ENCODE peak calls at places on chromosomes 6 and 20, in nine cellular contexts. L, I, S, W, U, F, Y, V and J are unnamed samples.

GRCh38 chr6:3356056-3356823 is 97.5 kb downstream of the PSMG4 start:
- DNase-seq in Y (peak; percentile 75), L (peak; percentile 70), U (peak; percentile 91), W (peak; percentile 76), I (peak; percentile 56), V (peak; percentile 75), S (peak; percentile 68), F (no peak), J (peak; percentile 29)

GRCh38 chr20:31595654-31596411 is 9.3 kb upstream of the ID1 start:
- DNase-seq in V (peak; percentile 99), Y (peak; percentile 16), S (peak; percentile 88), I (peak; percentile 89), W (peak; percentile 98), U (peak; percentile 87), L (no peak), F (no peak), J (no peak)

GRCh38 chr6:137493218-137494038 is 766 bp downstream of the OLIG3 start:
- DNase-seq in L (no peak), V (no peak), U (no peak), F (no peak), S (no peak), Y (no peak), I (no peak), W (no peak), J (no peak)

GRCh38 chr20:59723607-59724456 is 119.5 kb downstream of the PHACTR3 start:
- DNase-seq in S (no peak), V (no peak), Y (no peak), L (no peak), I (no peak), U (no peak), W (no peak), F (no peak), J (no peak)

GRCh38 chr20:63051186-63051860 is 44.6 kb upstream of the BHLHE23 start:
- DNase-seq in Y (no peak), W (no peak), V (no peak), I (no peak), S (no peak), U (peak; percentile 44), F (no peak), L (no peak), J (no peak)

GRCh38 chr20:1375515-1375914 is 17.3 kb downstream of the FKBP1A start:
- DNase-seq in Y (peak; percentile 47), W (no peak), F (peak; percentile 70), U (no peak), V (peak; percentile 79), S (no peak), L (no peak), I (no peak), J (no peak)

GRCh38 chr20:17897566-17898307 is 70.9 kb downstream of the SNX5 start:
- DNase-seq in Y (no peak), U (peak; percentile 40), L (no peak), F (no peak), V (no peak), W (no peak), I (no peak), S (no peak), J (no peak)

GRCh38 chr6:131602913-131603312 is 25.1 kb downstream of the MED23 start:
- DNase-seq in S (no peak), L (no peak), U (no peak), I (no peak), V (peak; percentile 87), W (no peak), F (peak; percentile 90), Y (no peak), J (no peak)

GRCh38 chr20:4189375-4189774 is 174.0 kb upstream of the RNF24 start:
- DNase-seq in I (no peak), F (no peak), L (no peak), U (peak; percentile 24), V (no peak), W (no peak), Y (no peak), S (no peak), J (no peak)

GRCh38 chr6:12585497-12585958 is 131.0 kb upstream of the PHACTR1 start:
- DNase-seq in F (no peak), W (no peak), V (no peak), Y (peak; percentile 96), I (peak; percentile 24), U (no peak), L (no peak), S (peak; percentile 43), J (no peak)

GRCh38 chr6:27720607-27721580 is 191.3 kb downstream of the OR2B2 start:
- DNase-seq in V (peak; percentile 28), I (no peak), F (peak; percentile 86), S (no peak), W (no peak), L (no peak), Y (peak; percentile 29), U (no peak), J (no peak)

GRCh38 chr6:85395746-85396145 is 54.1 kb upstream of the NT5E start:
- DNase-seq in W (no peak), F (no peak), S (no peak), I (no peak), Y (no peak), L (no peak), V (no peak), U (no peak), J (no peak)

GRCh38 chr6:122726649-122727048 is 52.9 kb upstream of the FABP7 start:
- DNase-seq in L (no peak), F (peak; percentile 18), W (no peak), U (no peak), Y (peak; percentile 12), V (peak; percentile 45), S (no peak), I (no peak), J (no peak)

GRCh38 chr20:7195704-7196103 is 428.2 kb downstream of the BMP2 start:
- DNase-seq in L (no peak), W (no peak), I (no peak), F (peak; percentile 85), S (no peak), U (no peak), V (peak; percentile 30), Y (peak; percentile 83), J (no peak)

GRCh38 chr6:170108890-170109587 is 181.8 kb downstream of the DLL1 start:
- DNase-seq in S (peak; percentile 5), I (peak; percentile 2), F (no peak), V (no peak), L (no peak), W (peak; percentile 27), Y (no peak), U (peak; percentile 35), J (no peak)

GRCh38 chr20:22576273-22576672 is 8.1 kb downstream of the FOXA2 start:
- DNase-seq in U (no peak), L (no peak), W (no peak), Y (no peak), I (no peak), S (no peak), V (no peak), F (no peak), J (no peak)

GRCh38 chr20:30921286-30922071 is 336.0 kb upstream of the DEFB115 start:
- DNase-seq in S (no peak), V (no peak), Y (no peak), U (no peak), I (no peak), W (no peak), F (no peak), L (no peak), J (no peak)

GRCh38 chr6:16405349-16405865 is 167.0 kb downstream of the GMPR start:
- DNase-seq in W (no peak), F (no peak), L (no peak), U (no peak), I (no peak), Y (no peak), V (no peak), S (no peak), J (no peak)

GRCh38 chr6:2534406-2535139 is 216.1 kb downstream of the MYLK4 start:
- DNase-seq in S (no peak), W (no peak), F (no peak), V (peak; percentile 54), Y (peak; percentile 38), U (no peak), L (no peak), I (no peak), J (no peak)

GRCh38 chr6:77633993-77634392 is 18.8 kb upstream of the MEI4 start:
- DNase-seq in F (peak; percentile 70), Y (no peak), L (no peak), U (no peak), V (no peak), I (no peak), S (no peak), W (no peak), J (no peak)

GRCh38 chr20:20411382-20411781 is 43.5 kb downstream of the INSM1 start:
- DNase-seq in Y (no peak), U (no peak), S (no peak), F (no peak), I (no peak), W (no peak), V (no peak), L (no peak), J (no peak)
- H3K36me3 ChIP-seq in Y (peaks cover 3% of the 10 kb centered on the region), U (peaks cover 3% of the 10 kb centered on the region), S (no peaks in the 10 kb centered on the region), F (no peaks in the 10 kb centered on the region), I (no peaks in the 10 kb centered on the region), W (no peaks in the 10 kb centered on the region), V (no peaks in the 10 kb centered on the region), L (no peaks in the 10 kb centered on the region), J (no peaks in the 10 kb centered on the region)

DNA sequence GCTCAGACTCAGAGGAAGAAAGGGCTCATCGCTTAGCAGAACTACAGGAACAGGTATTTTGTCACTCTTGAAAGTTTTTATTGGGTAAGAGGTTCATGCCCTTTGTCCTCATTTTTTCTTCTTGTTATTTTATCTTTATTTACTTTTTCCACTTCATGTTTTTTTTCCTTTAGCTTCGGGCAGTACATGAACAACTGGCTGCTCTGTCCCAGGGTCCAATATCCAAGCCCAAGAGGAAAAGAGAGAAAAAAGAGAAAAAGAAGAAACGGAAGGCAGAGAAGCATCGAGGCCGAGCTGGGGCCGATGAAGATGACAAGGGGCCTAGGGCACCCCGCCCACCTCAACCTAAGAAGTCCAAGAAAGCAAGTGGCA is 9.5 kb downstream of the BRD2 start:
- DNase-seq in L (no peak), W (no peak), I (no peak), Y (no peak), S (no peak), V (no peak), U (no peak), F (no peak), J (no peak)
- H3K36me3 ChIP-seq in L (peaks cover 81% of the 10 kb centered on the region), W (peaks cover 100% of the 10 kb centered on the region), I (peaks cover 92% of the 10 kb centered on the region), Y (peaks cover 58% of the 10 kb centered on the region), S (peaks cover 85% of the 10 kb centered on the region), V (peaks cover 43% of the 10 kb centered on the region), U (peaks cover 83% of the 10 kb centered on the region), F (peaks cover 92% of the 10 kb centered on the region), J (peaks cover 54% of the 10 kb centered on the region)

DNA sequence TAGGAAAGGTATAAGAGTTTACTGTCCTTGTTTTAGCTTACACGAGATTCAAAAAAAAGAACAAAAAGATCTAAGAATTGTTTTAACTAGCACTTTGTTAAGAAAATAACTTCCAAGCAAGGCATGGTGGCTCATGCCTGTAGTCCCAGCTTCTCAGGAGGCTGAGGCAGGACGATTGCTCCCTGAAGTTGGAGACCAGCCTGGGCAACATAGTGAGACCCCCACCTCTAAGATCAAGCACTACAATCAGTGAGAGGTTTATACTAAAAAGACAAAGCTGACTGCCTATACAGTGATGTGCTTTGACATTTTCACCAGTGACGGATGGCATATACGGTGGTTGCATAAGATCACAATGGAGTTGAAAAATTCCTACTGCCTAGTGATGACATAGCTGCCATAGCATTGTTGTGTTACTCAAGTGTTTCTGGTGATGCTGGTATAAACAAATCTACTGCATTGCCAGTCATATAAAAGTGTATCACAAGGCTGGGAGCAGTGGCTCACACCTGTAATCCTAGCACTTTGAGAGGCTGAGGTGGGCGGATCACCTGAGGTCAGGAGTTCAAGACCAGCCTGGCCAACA is 68.6 kb downstream of the B4GALT5 start:
- DNase-seq in S (no peak), Y (no peak), F (no peak), U (no peak), W (no peak), I (no peak), V (no peak), L (no peak), J (no peak)
- H3K36me3 ChIP-seq in S (peaks cover 87% of the 10 kb centered on the region), Y (peaks cover 35% of the 10 kb centered on the region), F (peaks cover 48% of the 10 kb centered on the region), U (peaks cover 84% of the 10 kb centered on the region), W (peaks cover 63% of the 10 kb centered on the region), I (peaks cover 92% of the 10 kb centered on the region), V (peaks cover 10% of the 10 kb centered on the region), L (peaks cover 37% of the 10 kb centered on the region), J (peaks cover 5% of the 10 kb centered on the region)

GRCh38 chr6:53290547-53291510 is 57.9 kb downstream of the ELOVL5 start:
- DNase-seq in V (no peak), W (no peak), L (peak; percentile 51), F (no peak), U (no peak), S (no peak), Y (no peak), I (no peak), J (no peak)
- H3K36me3 ChIP-seq in V (peaks cover 4% of the 10 kb centered on the region), W (peaks cover 80% of the 10 kb centered on the region), L (peaks cover 8% of the 10 kb centered on the region), F (peaks cover 13% of the 10 kb centered on the region), U (peaks cover 53% of the 10 kb centered on the region), S (peaks cover 34% of the 10 kb centered on the region), Y (peaks cover 3% of the 10 kb centered on the region), I (peaks cover 14% of the 10 kb centered on the region), J (no peaks in the 10 kb centered on the region)